ENCODE peak calls at places on chromosomes 16 and 17, in nine cellular contexts. L is D721Med, J is endothelial cell of umbilical vein, D is AG09319, A is NCI-H748 treated with DMSO at 0.1 percent for 48 hours, T is AG10803, X is OCI-LY7, F is neural crest cell, K is HCT116. Q is an unnamed sample.

GRCh38 chr16:27690604-27691003 is 140.7 kb downstream of the KATNIP start:
- DNase-seq in X (peak; percentile 11), A (no peak), K (peak; percentile 21), J (peak; percentile 28), L (no peak), D (no peak), T (peak; percentile 23), F (peak; percentile 35), Q (peak; percentile 13)

GRCh38 chr17:57519199-57519598 is 225.9 kb downstream of the CCDC182 start:
- DNase-seq in L (no peak), J (no peak), A (no peak), D (peak; percentile 8), F (no peak), K (no peak), X (no peak), T (no peak), Q (no peak)

GRCh38 chr17:75084039-75084660 is 3.6 kb upstream of the SLC16A5 start:
- DNase-seq in J (peak; percentile 60), L (no peak), X (no peak), T (no peak), D (no peak), F (no peak), A (no peak), K (no peak), Q (peak; percentile 20)

GRCh38 chr17:17812211-17813054 is 24.4 kb downstream of the SREBF1 start:
- DNase-seq in J (peak; percentile 68), L (peak; percentile 79), D (no peak), A (no peak), K (no peak), T (peak; percentile 56), X (peak; percentile 60), F (peak; percentile 92), Q (peak; percentile 14)

GRCh38 chr16:30065112-30065942 is at the start of gene ALDOA:
- DNase-seq in T (peak; percentile 99), L (peak; percentile 90), K (peak; percentile 93), A (peak; percentile 85), D (peak; percentile 98), J (peak; percentile 99), F (peak; percentile 86), X (peak; percentile 98), Q (peak; percentile 99)

GRCh38 chr17:29661220-29661619 is 38.5 kb upstream of the CORO6 start:
- DNase-seq in J (no peak), D (no peak), A (no peak), X (no peak), F (no peak), K (no peak), L (no peak), T (no peak), Q (peak; percentile 25)

GRCh38 chr16:2773188-2773968 is 3.7 kb downstream of the ELOB start:
- DNase-seq in F (no peak), T (peak; percentile 40), J (no peak), K (no peak), A (no peak), L (no peak), D (no peak), X (no peak), Q (no peak)

GRCh38 chr17:58587713-58588117 is 73.3 kb upstream of the MTMR4 start:
- DNase-seq in X (peak; percentile 73), L (no peak), K (peak; percentile 64), D (no peak), T (peak; percentile 29), F (peak; percentile 44), A (peak; percentile 29), J (peak; percentile 68), Q (peak; percentile 65)

GRCh38 chr16:1825864-1826690 is 548 bp downstream of the HAGH start:
- DNase-seq in D (no peak), X (peak; percentile 49), K (no peak), J (peak; percentile 50), L (peak; percentile 58), A (no peak), T (peak; percentile 13), F (peak; percentile 21), Q (peak; percentile 74)

GRCh38 chr16:50269769-50270509 is 3.6 kb downstream of the ADCY7 start:
- DNase-seq in F (no peak), J (no peak), A (no peak), L (no peak), X (peak; percentile 25), D (no peak), K (no peak), T (no peak), Q (no peak)

GRCh38 chr16:65717006-65717720 is 595.3 kb upstream of the CDH11 start:
- DNase-seq in X (no peak), L (no peak), F (no peak), A (no peak), K (no peak), J (no peak), T (no peak), D (no peak), Q (no peak)

GRCh38 chr17:31926100-31926729 is 10.6 kb upstream of the SUZ12 start:
- DNase-seq in X (no peak), L (no peak), D (no peak), T (no peak), K (no peak), F (no peak), J (no peak), A (no peak), Q (no peak)

GRCh38 chr16:89217388-89218191 is at the start of gene ZNF778:
- DNase-seq in K (peak; percentile 73), L (peak; percentile 58), X (peak; percentile 86), T (peak; percentile 80), F (peak; percentile 57), D (peak; percentile 58), A (peak; percentile 27), J (peak; percentile 88), Q (peak; percentile 60)

GRCh38 chr17:14755002-14755401 is 454.1 kb downstream of the HS3ST3B1 start:
- DNase-seq in T (peak; percentile 44), D (no peak), F (no peak), A (no peak), L (no peak), X (no peak), J (no peak), K (no peak), Q (no peak)

GRCh38 chr16:57724541-57724940 is 11.0 kb upstream of the KATNB1 start:
- DNase-seq in X (no peak), T (no peak), F (no peak), K (no peak), L (no peak), D (no peak), A (no peak), J (no peak), Q (no peak)

GRCh38 chr17:48559609-48560451 is 14.9 kb upstream of the HOXB2 start:
- DNase-seq in X (no peak), T (no peak), A (no peak), L (no peak), J (no peak), K (no peak), F (no peak), D (no peak), Q (no peak)

GRCh38 chr16:680967-681745 is 946 bp downstream of the STUB1 start:
- DNase-seq in L (no peak), T (peak; percentile 53), X (peak; percentile 58), D (no peak), J (peak; percentile 40), A (no peak), K (no peak), F (no peak), Q (peak; percentile 37)

GRCh38 chr16:57446530-57447141 is 549 bp downstream of the CIAPIN1 start:
- DNase-seq in F (peak; percentile 19), D (no peak), A (peak; percentile 1), L (no peak), J (peak; percentile 43), K (no peak), T (peak; percentile 16), X (peak; percentile 62), Q (peak; percentile 51)

GRCh38 chr16:28182183-28182582 is 29.6 kb downstream of the XPO6 start:
- DNase-seq in J (no peak), D (no peak), K (no peak), F (no peak), A (no peak), T (peak; percentile 54), X (no peak), L (no peak), Q (no peak)

GRCh38 chr16:46947900-46948547 is 25.4 kb downstream of the DNAJA2 start:
- DNase-seq in X (peak; percentile 67), K (peak; percentile 29), A (no peak), T (peak; percentile 47), L (no peak), D (no peak), F (peak; percentile 27), J (peak; percentile 46), Q (no peak)

GRCh38 chr16:24537474-24538337 is 1.7 kb upstream of the RBBP6 start:
- DNase-seq in J (no peak), T (no peak), F (no peak), D (no peak), A (no peak), X (peak; percentile 57), K (peak; percentile 64), L (no peak), Q (no peak)